ENCODE peak calls at places on chromosomes 4 and X, in ten cellular contexts. G is breast epithelium, T is upper lobe of left lung, K is sigmoid colon, A is Peyer's patch, C is heart left ventricle, Z is K562, R is HepG2, N is transverse colon, Q is ovary. J is an unnamed sample. For H3K4me1, the result is how much of the 10 kb centered on the place peaks cover.

GRCh38 chr4:2142630-2143427 is 83.7 kb downstream of the NAT8L start:
- DNase-seq in T (no peak), A (no peak), R (no peak), C (no peak), G (no peak), Q (no peak), N (no peak), Z (no peak), K (no peak), J (no peak)

GRCh38 chrX:74119016-74119910 is 184.7 kb upstream of the ZCCHC13 start:
- DNase-seq in C (no peak), Z (no peak), R (no peak), K (no peak), G (no peak), T (no peak), A (no peak), N (no peak), Q (no peak), J (no peak)

GRCh38 chr4:16082424-16083216 is 1.2 kb downstream of the PROM1 start:
- DNase-seq in Z (no peak), C (peak), R (peak), N (peak), T (no peak), K (no peak), G (no peak), A (peak), Q (no peak), J (peak)

GRCh38 chr4:3233391-3234071 is 15.4 kb upstream of the MSANTD1 start:
- DNase-seq in Q (no peak), G (no peak), N (no peak), Z (peak), A (no peak), R (no peak), T (no peak), K (no peak), C (no peak), J (no peak)

GRCh38 chr4:1406416-1406945 is at the start of gene NKX1-1:
- DNase-seq in K (no peak), T (no peak), A (no peak), C (no peak), G (no peak), N (no peak), Z (no peak), R (no peak), Q (no peak), J (no peak)

GRCh38 chr4:578451-579443 is 2.7 kb upstream of the TMEM271 start:
- DNase-seq in A (peak), T (no peak), G (no peak), K (no peak), N (no peak), R (no peak), Z (no peak), C (no peak), Q (no peak), J (no peak)

GRCh38 chr4:87118421-87118820 is 102.0 kb downstream of the KLHL8 start:
- DNase-seq in K (no peak), A (no peak), R (no peak), N (no peak), C (no peak), T (no peak), Q (no peak), G (no peak), Z (no peak), J (no peak)

GRCh38 chr4:2914220-2915126 is 48.7 kb downstream of the NOP14 start:
- DNase-seq in K (no peak), A (no peak), N (no peak), Z (no peak), G (no peak), Q (no peak), T (peak), C (peak), R (no peak), J (no peak)

GRCh38 chrX:132592880-132593279 is 104.0 kb upstream of the MBNL3 start:
- DNase-seq in T (no peak), R (peak), A (no peak), C (no peak), Z (no peak), G (no peak), N (no peak), K (no peak), Q (no peak), J (peak)

GRCh38 chr4:70841951-70842350 is 2.3 kb upstream of the GRSF1 start:
- DNase-seq in R (no peak), G (no peak), N (no peak), C (no peak), Q (no peak), Z (no peak), K (no peak), A (no peak), T (no peak), J (no peak)

GRCh38 chrX:101347859-101348451 is 587 bp downstream of the TIMM8A start:
- DNase-seq in K (no peak), Q (no peak), N (no peak), A (no peak), C (no peak), Z (no peak), G (no peak), T (no peak), R (peak), J (peak)

GRCh38 chr4:168995537-168996295 is 14.3 kb downstream of the CBR4 start:
- DNase-seq in K (no peak), A (no peak), N (no peak), G (no peak), C (no peak), R (no peak), Z (no peak), Q (no peak), T (no peak), J (no peak)

GRCh38 chrX:126967225-126967624 is 147.7 kb downstream of the PRR32 start:
- DNase-seq in C (no peak), Q (no peak), G (no peak), T (no peak), K (no peak), Z (no peak), A (no peak), N (no peak), R (no peak), J (no peak)

GRCh38 chrX:45781901-45782553 is 581.4 kb upstream of the DIPK2B start:
- DNase-seq in R (peak), Q (no peak), C (no peak), G (no peak), A (no peak), K (no peak), Z (peak), T (no peak), N (no peak), J (no peak)

GRCh38 chrX:100995469-100995868 is 26.0 kb downstream of the ARL13A start:
- DNase-seq in Q (no peak), K (no peak), Z (peak), G (no peak), A (no peak), R (peak), T (no peak), N (no peak), C (no peak), J (no peak)

GRCh38 chr4:124415206-124415605 is 297.3 kb downstream of the ANKRD50 start:
- DNase-seq in T (no peak), K (no peak), G (no peak), Q (no peak), R (no peak), Z (no peak), C (no peak), A (no peak), N (no peak), J (no peak)

GRCh38 chrX:55867254-55867653 is 149.7 kb downstream of the RRAGB start:
- DNase-seq in Z (peak), Q (no peak), T (no peak), G (no peak), A (no peak), N (no peak), R (no peak), K (no peak), C (no peak), J (no peak)

GRCh38 chrX:110383414-110383813 is 24.8 kb downstream of the RTL9 start:
- DNase-seq in Z (no peak), G (no peak), T (no peak), Q (no peak), K (no peak), A (no peak), N (no peak), R (no peak), C (no peak), J (no peak)

GRCh38 chrX:110381216-110381615 is 22.6 kb downstream of the RTL9 start:
- DNase-seq in N (no peak), K (no peak), Z (no peak), T (no peak), R (no peak), Q (no peak), G (no peak), A (no peak), C (no peak), J (no peak)

GRCh38 chrX:110389570-110389969 is 30.9 kb downstream of the RTL9 start:
- DNase-seq in A (no peak), G (no peak), C (no peak), Z (no peak), T (no peak), Q (no peak), K (no peak), N (no peak), R (no peak), J (no peak)

DNA sequence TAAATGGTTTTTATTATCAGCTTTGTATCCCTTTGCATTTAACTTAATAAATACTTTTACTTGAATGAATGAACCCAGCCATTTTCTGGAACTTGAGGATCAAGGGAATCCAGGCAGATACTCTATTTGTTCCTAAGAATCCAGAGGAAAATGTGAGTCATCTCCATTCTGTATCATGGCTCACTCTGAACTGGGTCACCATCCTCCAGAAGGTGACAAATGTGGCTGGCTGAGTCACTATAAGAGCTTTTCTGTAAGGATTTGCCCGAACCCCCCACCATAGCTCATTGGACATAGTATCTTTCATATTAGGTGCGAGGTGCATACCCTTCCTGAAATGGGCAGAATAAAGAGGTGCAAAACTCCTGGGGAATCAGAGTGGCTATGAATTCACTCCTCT is 25.8 kb downstream of the RTL9 start:
- DNase-seq in T (no peak), R (no peak), N (no peak), Z (peak), Q (no peak), G (no peak), K (no peak), C (no peak), A (no peak), J (peak)
- TF ChIP-seq POLR2A in T (no peak), R (no peak), N (no peak), Z (no peak), Q (no peak), G (no peak), K (no peak), C (no peak), A (no peak), J (no peak)

GRCh38 chr4:29565256-29565655 is 1154.9 kb upstream of the PCDH7 start:
- DNase-seq in T (no peak), Z (no peak), G (no peak), K (no peak), N (no peak), R (no peak), Q (no peak), C (no peak), A (no peak), J (no peak)
- TF ChIP-seq CTCF in T (no peak), Z (no peak), G (no peak), K (no peak), N (no peak), R (no peak), Q (no peak), C (no peak), A (no peak), J (no peak)

GRCh38 chr4:145066063-145066501 is 31.9 kb downstream of the ANAPC10 start:
- DNase-seq in A (no peak), R (no peak), N (no peak), T (no peak), K (no peak), G (no peak), C (no peak), Z (no peak), Q (no peak), J (no peak)
- H3K4me1 ChIP-seq in A (under half), R (under half), N (under half), T (under half), K (under half), G (under half), C (under half), Z (under half), Q (under half), J (under half)

DNA sequence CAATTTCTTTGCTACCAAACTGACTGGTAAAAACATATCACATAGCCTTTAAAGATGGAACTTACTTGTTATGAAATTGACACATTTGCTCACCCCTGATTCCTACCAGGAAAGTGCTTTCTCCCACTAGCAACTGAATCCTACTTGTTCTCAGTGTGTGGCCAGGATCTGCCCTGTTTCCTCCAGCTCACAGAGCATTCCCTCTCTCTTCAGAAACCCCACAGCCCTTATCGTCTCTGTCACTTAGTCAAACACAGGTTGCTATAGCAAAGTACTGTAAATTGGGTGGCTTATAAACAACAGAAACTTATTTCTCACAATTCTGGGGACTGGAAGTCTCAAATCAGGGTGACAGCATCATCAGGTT is 265.2 kb upstream of the BOD1L1 start:
- DNase-seq in Q (no peak), G (no peak), Z (no peak), N (no peak), T (no peak), A (no peak), K (no peak), C (no peak), R (no peak), J (no peak)
- TF ChIP-seq POLR2A in Q (no peak), G (no peak), Z (no peak), N (no peak), T (no peak), A (no peak), K (no peak), C (no peak), R (no peak), J (no peak)

GRCh38 chr4:48681856-48682255 is 98.2 kb downstream of the FRYL start:
- DNase-seq in N (no peak), C (no peak), Z (peak), R (peak), K (no peak), Q (no peak), G (no peak), T (no peak), A (no peak), J (no peak)
- TF ChIP-seq CTCF in N (peak), C (peak), Z (peak), R (peak), K (no peak), Q (no peak), G (no peak), T (no peak), A (peak), J (no peak)

GRCh38 chr4:183095199-183095512 is 3.9 kb upstream of the WWC2 start:
- DNase-seq in A (no peak), R (no peak), G (no peak), Z (no peak), N (no peak), Q (no peak), K (no peak), C (no peak), T (no peak), J (no peak)

GRCh38 chr4:183097251-183098079 is 1.6 kb upstream of the WWC2 start:
- DNase-seq in R (no peak), G (no peak), K (no peak), Q (peak), C (peak), N (peak), A (no peak), T (no peak), Z (no peak), J (peak)

GRCh38 chr4:183098080-183098722 is 856 bp upstream of the WWC2 start:
- DNase-seq in R (peak), K (peak), G (peak), Z (peak), A (peak), N (peak), Q (peak), C (peak), T (peak), J (peak)

GRCh38 chr4:183094393-183095198 is 4.5 kb upstream of the WWC2 start:
- DNase-seq in N (no peak), Q (no peak), K (no peak), T (no peak), C (no peak), A (no peak), R (peak), Z (no peak), G (no peak), J (no peak)

DNA sequence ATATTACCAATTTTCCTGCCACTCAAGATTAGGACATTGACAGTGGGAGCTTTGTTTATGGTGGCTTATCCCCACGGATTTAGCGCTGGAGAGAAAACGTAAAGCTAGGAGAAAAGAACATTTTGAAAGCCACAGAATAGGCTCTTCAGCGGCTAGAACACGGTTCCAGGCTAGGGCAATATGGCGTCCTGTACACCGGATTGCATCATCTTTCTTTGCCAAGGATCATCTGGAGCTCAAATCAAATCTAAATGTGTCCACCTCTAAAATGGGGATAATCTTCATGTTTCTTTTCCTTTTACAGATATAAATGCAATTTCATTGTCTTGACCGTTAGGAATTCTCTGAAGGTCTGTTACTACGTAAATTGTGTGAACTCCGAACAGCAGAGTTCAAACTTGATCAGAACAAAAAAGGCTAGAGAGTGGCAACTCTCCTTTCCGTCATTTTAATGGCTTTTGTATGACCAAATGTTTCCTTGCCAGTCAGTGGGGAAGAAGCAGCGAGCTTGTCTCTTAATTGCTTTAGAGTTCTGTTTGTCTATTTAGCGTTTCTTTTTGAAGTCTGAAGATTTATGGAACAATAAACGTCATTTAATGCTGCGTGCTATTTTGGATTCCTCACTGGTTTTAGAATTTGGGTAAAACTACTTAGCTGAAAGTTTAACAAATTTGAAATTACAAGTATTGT is 2.6 kb upstream of the WWC2 start:
- DNase-seq in Q (no peak), C (no peak), N (no peak), R (no peak), G (no peak), T (no peak), Z (no peak), K (no peak), A (no peak), J (no peak)
- H3K4me1 ChIP-seq in Q (under half), C (under half), N (under half), R (under half), G (under half), T (under half), Z (under half), K (under half), A (under half), J (under half)

DNA sequence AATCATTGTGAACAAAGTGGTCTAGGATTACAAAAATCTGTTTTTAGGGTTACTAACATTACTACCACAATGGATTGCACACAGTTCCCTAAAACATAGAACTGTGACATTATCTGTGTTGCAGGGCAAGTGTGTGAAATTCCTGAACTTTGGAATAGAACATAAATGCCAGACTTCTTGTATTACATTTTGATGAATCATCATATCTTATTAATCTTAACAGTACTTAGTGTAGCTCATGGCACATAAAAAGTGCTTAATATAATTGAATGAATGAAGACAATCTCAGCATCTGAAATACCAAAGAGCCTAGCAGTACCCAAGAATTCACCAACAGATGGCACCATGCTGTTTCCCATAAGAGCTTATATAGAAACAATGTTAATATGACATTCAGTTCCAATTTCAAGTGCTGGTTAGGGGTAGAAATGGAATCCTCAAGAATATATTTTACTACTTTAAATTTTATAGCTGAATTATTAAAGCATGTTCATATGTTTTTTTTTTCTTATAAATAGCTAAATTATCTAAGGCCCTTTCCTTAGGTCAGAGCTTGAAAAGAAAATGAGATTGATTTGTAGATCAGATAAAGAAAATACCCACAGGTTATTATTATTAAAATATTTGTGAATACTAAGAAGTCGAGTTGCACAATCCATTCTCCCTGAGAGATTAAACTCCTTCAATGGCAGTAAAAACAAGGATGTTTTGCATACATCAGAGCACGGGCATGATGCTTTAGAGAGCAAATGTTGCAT is 25.8 kb upstream of the SHISA3 start:
- DNase-seq in K (no peak), T (no peak), G (no peak), N (no peak), C (no peak), Z (no peak), R (peak), Q (no peak), A (no peak), J (no peak)
- TF ChIP-seq POLR2A in K (no peak), T (no peak), G (no peak), N (no peak), C (no peak), Z (no peak), R (no peak), Q (no peak), A (no peak), J (no peak)

J was measured in adrenal gland.